ENCODE peak calls at places on chromosome X, in seven cellular contexts. One of them, this sample, is unnamed.

GRCh38 chrX:19677121-19677520 is 161.8 kb upstream of the MAP3K15 start:
- DNase-seq in mucosa of gallbladder: no peak
- DNase-seq in left colon: no peak
- DNase-seq in central memory CD8-positive, alpha-beta T cell: no peak
- DNase-seq in activated effector memory CD4-positive, alpha-beta T cell treated with Interleukin-2 at 50 U/mL for 16 hours: no peak
- DNase-seq in activated T-cell treated with anti-CD3 and anti-CD28 coated beads, Interleukin-2, amount 50 U/mL, for 72 hours: no peak
- DNase-seq in stimulated activated naive CD8-positive, alpha-beta T cell treated with anti-CD3 and anti-CD28 coated beads, Interleukin-15, Interleukin-2, amounts not matched to agents 100 U/mL and 50 U/mL, for 24 hours: no peak
- DNase-seq in this sample: no peak

GRCh38 chrX:71181558-71181909 is 36.9 kb downstream of the NLGN3 start:
- DNase-seq in activated effector memory CD4-positive, alpha-beta T cell treated with Interleukin-2 at 50 U/mL for 16 hours: peak
- DNase-seq in central memory CD8-positive, alpha-beta T cell: peak
- DNase-seq in activated T-cell treated with anti-CD3 and anti-CD28 coated beads, Interleukin-2, amount 50 U/mL, for 72 hours: peak
- DNase-seq in stimulated activated naive CD8-positive, alpha-beta T cell treated with anti-CD3 and anti-CD28 coated beads, Interleukin-15, Interleukin-2, amounts not matched to agents 100 U/mL and 50 U/mL, for 24 hours: peak
- DNase-seq in mucosa of gallbladder: no peak
- DNase-seq in left colon: peak
- DNase-seq in this sample: peak

GRCh38 chrX:110795645-110796510 is at the start of gene CHRDL1:
- DNase-seq in left colon: peak
- DNase-seq in activated T-cell treated with anti-CD3 and anti-CD28 coated beads, Interleukin-2, amount 50 U/mL, for 72 hours: no peak
- DNase-seq in stimulated activated naive CD8-positive, alpha-beta T cell treated with anti-CD3 and anti-CD28 coated beads, Interleukin-15, Interleukin-2, amounts not matched to agents 100 U/mL and 50 U/mL, for 24 hours: peak
- DNase-seq in central memory CD8-positive, alpha-beta T cell: no peak
- DNase-seq in activated effector memory CD4-positive, alpha-beta T cell treated with Interleukin-2 at 50 U/mL for 16 hours: no peak
- DNase-seq in mucosa of gallbladder: peak
- DNase-seq in this sample: no peak

GRCh38 chrX:118730500-118731247 is 3.3 kb downstream of the IL13RA1 start:
- DNase-seq in activated effector memory CD4-positive, alpha-beta T cell treated with Interleukin-2 at 50 U/mL for 16 hours: no peak
- DNase-seq in left colon: no peak
- DNase-seq in stimulated activated naive CD8-positive, alpha-beta T cell treated with anti-CD3 and anti-CD28 coated beads, Interleukin-15, Interleukin-2, amounts not matched to agents 100 U/mL and 50 U/mL, for 24 hours: no peak
- DNase-seq in mucosa of gallbladder: no peak
- DNase-seq in activated T-cell treated with anti-CD3 and anti-CD28 coated beads, Interleukin-2, amount 50 U/mL, for 72 hours: no peak
- DNase-seq in central memory CD8-positive, alpha-beta T cell: no peak
- DNase-seq in this sample: no peak

GRCh38 chrX:100650841-100651240 is 6.8 kb downstream of the SRPX2 start:
- DNase-seq in mucosa of gallbladder: no peak
- DNase-seq in activated effector memory CD4-positive, alpha-beta T cell treated with Interleukin-2 at 50 U/mL for 16 hours: no peak
- DNase-seq in stimulated activated naive CD8-positive, alpha-beta T cell treated with anti-CD3 and anti-CD28 coated beads, Interleukin-15, Interleukin-2, amounts not matched to agents 100 U/mL and 50 U/mL, for 24 hours: no peak
- DNase-seq in left colon: no peak
- DNase-seq in activated T-cell treated with anti-CD3 and anti-CD28 coated beads, Interleukin-2, amount 50 U/mL, for 72 hours: no peak
- DNase-seq in central memory CD8-positive, alpha-beta T cell: no peak
- DNase-seq in this sample: no peak

GRCh38 chrX:56288607-56289006 is 56.5 kb downstream of the KLF8 start:
- DNase-seq in stimulated activated naive CD8-positive, alpha-beta T cell treated with anti-CD3 and anti-CD28 coated beads, Interleukin-15, Interleukin-2, amounts not matched to agents 100 U/mL and 50 U/mL, for 24 hours: no peak
- DNase-seq in left colon: no peak
- DNase-seq in activated effector memory CD4-positive, alpha-beta T cell treated with Interleukin-2 at 50 U/mL for 16 hours: no peak
- DNase-seq in central memory CD8-positive, alpha-beta T cell: no peak
- DNase-seq in activated T-cell treated with anti-CD3 and anti-CD28 coated beads, Interleukin-2, amount 50 U/mL, for 72 hours: no peak
- DNase-seq in mucosa of gallbladder: no peak
- DNase-seq in this sample: no peak

GRCh38 chrX:22634081-22634480 is 361.4 kb downstream of the CBLL2 start:
- DNase-seq in central memory CD8-positive, alpha-beta T cell: no peak
- DNase-seq in left colon: no peak
- DNase-seq in activated effector memory CD4-positive, alpha-beta T cell treated with Interleukin-2 at 50 U/mL for 16 hours: no peak
- DNase-seq in mucosa of gallbladder: no peak
- DNase-seq in activated T-cell treated with anti-CD3 and anti-CD28 coated beads, Interleukin-2, amount 50 U/mL, for 72 hours: no peak
- DNase-seq in stimulated activated naive CD8-positive, alpha-beta T cell treated with anti-CD3 and anti-CD28 coated beads, Interleukin-15, Interleukin-2, amounts not matched to agents 100 U/mL and 50 U/mL, for 24 hours: no peak
- DNase-seq in this sample: no peak

GRCh38 chrX:36868592-36868991 is 139.6 kb upstream of the FAM47C start:
- DNase-seq in activated effector memory CD4-positive, alpha-beta T cell treated with Interleukin-2 at 50 U/mL for 16 hours: no peak
- DNase-seq in mucosa of gallbladder: no peak
- DNase-seq in activated T-cell treated with anti-CD3 and anti-CD28 coated beads, Interleukin-2, amount 50 U/mL, for 72 hours: no peak
- DNase-seq in central memory CD8-positive, alpha-beta T cell: no peak
- DNase-seq in left colon: no peak
- DNase-seq in stimulated activated naive CD8-positive, alpha-beta T cell treated with anti-CD3 and anti-CD28 coated beads, Interleukin-15, Interleukin-2, amounts not matched to agents 100 U/mL and 50 U/mL, for 24 hours: no peak
- DNase-seq in this sample: no peak

GRCh38 chrX:76915836-76916235 is 488.3 kb downstream of the MAGEE1 start:
- DNase-seq in central memory CD8-positive, alpha-beta T cell: no peak
- DNase-seq in activated T-cell treated with anti-CD3 and anti-CD28 coated beads, Interleukin-2, amount 50 U/mL, for 72 hours: no peak
- DNase-seq in stimulated activated naive CD8-positive, alpha-beta T cell treated with anti-CD3 and anti-CD28 coated beads, Interleukin-15, Interleukin-2, amounts not matched to agents 100 U/mL and 50 U/mL, for 24 hours: no peak
- DNase-seq in mucosa of gallbladder: no peak
- DNase-seq in left colon: no peak
- DNase-seq in activated effector memory CD4-positive, alpha-beta T cell treated with Interleukin-2 at 50 U/mL for 16 hours: no peak
- DNase-seq in this sample: no peak